ENCODE peak calls at places on chromosomes 4 and X, in ten cellular contexts. T is T-helper 9 cell; W is ELR; A is AG20443; Z is coronary artery; D is CD4-positive, CD25-positive, alpha-beta regulatory T cell; I is stimulated activated CD4-positive, alpha-beta T cell treated with anti-CD3 and anti-CD28 coated beads, Interleukin-4, amount 100 ng/mL, for 1 hour; P is LHCN-M2; J is RWPE2; B is memory B cell. M is an unnamed sample.

GRCh38 chr4:105197777-105198176 is 51.1 kb downstream of the TET2 start:
- DNase-seq in P (no peak), J (no peak), D (no peak), A (no peak), W (peak), T (no peak), B (no peak), Z (no peak), I (no peak), M (no peak)

GRCh38 chrX:132968282-132968681 is 9.9 kb upstream of the HS6ST2 start:
- DNase-seq in P (no peak), D (no peak), I (no peak), A (no peak), W (no peak), T (no peak), Z (no peak), B (no peak), J (no peak), M (no peak)

GRCh38 chr4:112322866-112323265 is 25.7 kb downstream of the ALPK1 start:
- DNase-seq in W (no peak), I (no peak), A (no peak), B (no peak), D (no peak), P (no peak), J (no peak), T (no peak), Z (no peak), M (no peak)

GRCh38 chr4:2478220-2478619 is 9.3 kb downstream of the RNF4 start:
- DNase-seq in T (no peak), W (no peak), J (no peak), A (no peak), B (no peak), D (no peak), P (no peak), Z (no peak), I (no peak), M (no peak)

GRCh38 chr4:21811576-21811975 is 137.0 kb downstream of the KCNIP4 start:
- DNase-seq in W (peak), A (peak), D (no peak), P (peak), I (no peak), J (no peak), T (no peak), B (no peak), Z (no peak), M (no peak)

GRCh38 chr4:150253965-150254364 is 175.7 kb downstream of the DCLK2 start:
- DNase-seq in W (no peak), T (no peak), D (no peak), I (no peak), A (no peak), J (no peak), P (no peak), Z (no peak), B (no peak), M (no peak)

GRCh38 chr4:181939199-181939945 is 303.8 kb upstream of the TENM3 start:
- DNase-seq in Z (no peak), J (no peak), T (no peak), B (no peak), P (no peak), I (no peak), A (no peak), W (no peak), D (no peak), M (no peak)

GRCh38 chr4:59571805-59572430 is 1628.2 kb upstream of the ADGRL3 start:
- DNase-seq in B (no peak), W (no peak), P (peak), I (no peak), T (no peak), J (no peak), A (no peak), Z (no peak), D (no peak), M (no peak)

GRCh38 chr4:570754-571153 is 5.3 kb downstream of the TMEM271 start:
- DNase-seq in Z (no peak), D (no peak), P (no peak), A (no peak), J (no peak), B (no peak), W (no peak), I (no peak), T (no peak), M (no peak)

GRCh38 chr4:188196134-188196735 is 57.0 kb downstream of the TRIML1 start:
- DNase-seq in I (no peak), W (no peak), T (no peak), D (no peak), P (no peak), A (no peak), J (no peak), B (no peak), Z (no peak), M (no peak)

GRCh38 chrX:13377537-13377936 is 57.7 kb upstream of the ATXN3L start:
- DNase-seq in P (peak), B (no peak), T (no peak), A (peak), J (no peak), Z (no peak), D (no peak), W (peak), I (no peak), M (no peak)

GRCh38 chr4:122334828-122335227 is 44.0 kb upstream of the ADAD1 start:
- DNase-seq in T (no peak), I (no peak), J (no peak), W (no peak), P (no peak), B (no peak), A (no peak), Z (no peak), D (no peak), M (no peak)

GRCh38 chrX:103398321-103398937 is 22.1 kb downstream of the BEX3 start:
- DNase-seq in T (no peak), P (peak), D (no peak), A (peak), W (peak), J (no peak), B (no peak), Z (no peak), I (no peak), M (no peak)

GRCh38 chrX:538311-538710 is 92.3 kb upstream of the SHOX start:
- DNase-seq in I (no peak), B (no peak), D (no peak), J (peak), P (no peak), T (no peak), A (no peak), Z (no peak), W (no peak), M (no peak)

GRCh38 chr4:165095291-165095690 is 17.4 kb downstream of the TMEM192 start:
- DNase-seq in A (no peak), Z (no peak), J (no peak), D (no peak), B (no peak), T (no peak), P (no peak), W (no peak), I (no peak), M (no peak)

GRCh38 chrX:95754411-95754810 is 930.2 kb upstream of the DIAPH2 start:
- DNase-seq in Z (no peak), I (no peak), A (no peak), P (peak), T (no peak), J (no peak), W (no peak), B (no peak), D (no peak), M (no peak)

GRCh38 chr4:26325191-26325590 is 4.4 kb downstream of the RBPJ start:
- DNase-seq in T (no peak), D (peak), W (peak), B (no peak), P (peak), J (no peak), I (no peak), Z (no peak), A (no peak), M (no peak)

GRCh38 chr4:6427439-6428090 is 44.8 kb downstream of the PPP2R2C start:
- DNase-seq in D (no peak), J (no peak), W (no peak), I (no peak), Z (no peak), P (no peak), T (no peak), B (no peak), A (no peak), M (no peak)

GRCh38 chr4:186192068-186192751 is 843 bp downstream of the CYP4V2 start:
- DNase-seq in P (peak), J (no peak), T (no peak), I (peak), W (peak), B (no peak), Z (no peak), A (peak), D (no peak), M (no peak)

GRCh38 chr4:15451866-15452765 is 17.6 kb upstream of the CC2D2A start:
- DNase-seq in W (peak), D (no peak), B (no peak), Z (no peak), P (peak), I (no peak), T (no peak), A (peak), J (no peak), M (no peak)

GRCh38 chrX:32185160-32185559 is 1026.2 kb downstream of the DMD start:
- DNase-seq in A (no peak), J (no peak), B (no peak), Z (no peak), I (no peak), W (no peak), D (no peak), P (no peak), T (no peak), M (no peak)

GRCh38 chr4:158812543-158812942 is 43.7 kb downstream of the FNIP2 start:
- DNase-seq in W (no peak), P (no peak), Z (no peak), D (no peak), T (no peak), I (no peak), B (no peak), A (no peak), J (no peak), M (no peak)

GRCh38 chr4:2935762-2936743 is 27.2 kb downstream of the NOP14 start:
- DNase-seq in A (no peak), P (no peak), D (peak), J (peak), B (no peak), W (peak), Z (peak), T (peak), I (peak), M (no peak)

GRCh38 chr4:112523764-112524505 is 8.0 kb upstream of the NEUROG2 start:
- DNase-seq in I (peak), A (peak), Z (no peak), J (no peak), B (peak), T (peak), P (no peak), D (peak), W (peak), M (peak)

GRCh38 chrX:15451913-15452312 is 41.2 kb downstream of the PIR start:
- DNase-seq in P (no peak), W (no peak), Z (no peak), B (no peak), T (no peak), D (no peak), I (no peak), A (peak), J (no peak), M (no peak)

GRCh38 chrX:3788494-3789233 is 75.2 kb upstream of the PRKX start:
- DNase-seq in W (no peak), J (no peak), B (no peak), T (peak), I (no peak), D (no peak), P (no peak), A (no peak), Z (no peak), M (no peak)

M was measured in T-helper 1 cell.